ENCODE peak calls at places on chromosomes 4 and X, in six cellular contexts. N is cerebellum; G is posterior vena cava; B is stimulated activated naive CD8-positive, alpha-beta T cell treated with anti-CD3 and anti-CD28 coated beads, Interleukin-15, Interleukin-2, amounts not matched to agents 100 U/mL and 50 U/mL, for 24 hours; Z is H7; M is breast epithelium. T is an unnamed sample.
A peak's percentile ranks its signal among the peaks of the same experiment; 100 is the strongest.

GRCh38 chr4:87270144-87270543 is 49.7 kb upstream of the KLHL8 start:
- DNase-seq in N (no peak), G (no peak), B (no peak), Z (peak; percentile 19), M (no peak), T (peak; percentile 31)

GRCh38 chr4:48727666-48728459 is 52.2 kb downstream of the FRYL start:
- DNase-seq in N (no peak), G (no peak), B (no peak), Z (no peak), M (no peak), T (no peak)

GRCh38 chrX:1205681-1206611 is 6.5 kb downstream of the CRLF2 start:
- DNase-seq in N (peak; percentile 8), G (peak; percentile 4), B (no peak), Z (peak; percentile 74), M (peak; percentile 15), T (no peak)

GRCh38 chr4:7901274-7901845 is 38.3 kb downstream of the AFAP1 start:
- DNase-seq in N (no peak), G (no peak), B (no peak), Z (no peak), M (no peak), T (no peak)

GRCh38 chr4:41257257-41257900 is 651 bp downstream of the UCHL1 start:
- DNase-seq in N (peak; percentile 62), G (peak; percentile 84), B (peak; percentile 26), Z (peak; percentile 88), M (no peak), T (no peak)

GRCh38 chr4:73309211-73309610 is 50.6 kb upstream of the ANKRD17 start:
- DNase-seq in N (no peak), G (no peak), B (no peak), Z (no peak), M (no peak), T (no peak)

GRCh38 chrX:15206306-15206705 is 63.6 kb downstream of the ASB9 start:
- DNase-seq in N (peak; percentile 15), G (no peak), B (no peak), Z (no peak), M (no peak), T (no peak)

GRCh38 chr4:7206385-7206784 is 14.0 kb downstream of the SORCS2 start:
- DNase-seq in N (no peak), G (peak; percentile 90), B (no peak), Z (no peak), M (no peak), T (no peak)

GRCh38 chr4:159390648-159391047 is 287.8 kb downstream of the RAPGEF2 start:
- DNase-seq in N (no peak), G (no peak), B (no peak), Z (no peak), M (no peak), T (peak; percentile 27)

GRCh38 chr4:105710012-105710600 is 1.5 kb downstream of the GSTCD start:
- DNase-seq in N (no peak), G (no peak), B (no peak), Z (no peak), M (no peak), T (no peak)

GRCh38 chr4:162163892-162164759 is at the start of gene FSTL5:
- DNase-seq in N (peak; percentile 93), G (peak; percentile 76), B (peak; percentile 52), Z (peak; percentile 76), M (no peak), T (no peak)